ENCODE peak calls at places on chromosome 18, in six cellular contexts. One of them, this sample, is unnamed.

GRCh38 chr18:45978084-45978483 is 11.0 kb upstream of the EPG5 start:
- DNase-seq in K562: no peak
- DNase-seq in A549: no peak
- DNase-seq in HepG2: no peak
- DNase-seq in GM12878: no peak
- DNase-seq in endothelial cell of umbilical vein: no peak
- DNase-seq in this sample: peak; percentile 4

GRCh38 chr18:75341267-75341666 is 86.2 kb downstream of the SMIM21 start:
- DNase-seq in K562: no peak
- DNase-seq in A549: no peak
- DNase-seq in HepG2: no peak
- DNase-seq in GM12878: no peak
- DNase-seq in endothelial cell of umbilical vein: no peak
- DNase-seq in this sample: no peak

GRCh38 chr18:1914489-1914888 is 656.8 kb downstream of the METTL4 start:
- DNase-seq in K562: peak; percentile 9
- DNase-seq in A549: peak; percentile 0
- DNase-seq in HepG2: peak; percentile 1
- DNase-seq in GM12878: no peak
- DNase-seq in endothelial cell of umbilical vein: no peak
- DNase-seq in this sample: peak; percentile 32

GRCh38 chr18:65938592-65939372 is 188.0 kb downstream of the CDH7 start:
- DNase-seq in K562: peak; percentile 8
- DNase-seq in A549: peak; percentile 0
- DNase-seq in HepG2: peak; percentile 34
- DNase-seq in GM12878: peak; percentile 5
- DNase-seq in endothelial cell of umbilical vein: peak; percentile 58
- DNase-seq in this sample: peak; percentile 63

GRCh38 chr18:6920099-6920955 is 190.8 kb downstream of the ARHGAP28 start:
- DNase-seq in K562: peak; percentile 80
- DNase-seq in A549: peak; percentile 13
- DNase-seq in HepG2: peak; percentile 61
- DNase-seq in GM12878: no peak
- DNase-seq in endothelial cell of umbilical vein: peak; percentile 64
- DNase-seq in this sample: peak; percentile 53

GRCh38 chr18:76460482-76460881 is 34.6 kb downstream of the ZNF516 start:
- DNase-seq in K562: no peak
- DNase-seq in A549: no peak
- DNase-seq in HepG2: no peak
- DNase-seq in GM12878: no peak
- DNase-seq in endothelial cell of umbilical vein: no peak
- DNase-seq in this sample: no peak

GRCh38 chr18:78782951-78783563 is 196.6 kb upstream of the SALL3 start:
- DNase-seq in K562: no peak
- DNase-seq in A549: no peak
- DNase-seq in HepG2: no peak
- DNase-seq in GM12878: no peak
- DNase-seq in endothelial cell of umbilical vein: no peak
- DNase-seq in this sample: no peak

GRCh38 chr18:573385-573784 is 6.8 kb upstream of the CETN1 start:
- DNase-seq in K562: no peak
- DNase-seq in A549: no peak
- DNase-seq in HepG2: peak; percentile 32
- DNase-seq in GM12878: no peak
- DNase-seq in endothelial cell of umbilical vein: no peak
- DNase-seq in this sample: no peak

GRCh38 chr18:45081579-45082181 is 401.0 kb downstream of the SETBP1 start:
- DNase-seq in K562: no peak
- DNase-seq in A549: no peak
- DNase-seq in HepG2: no peak
- DNase-seq in GM12878: no peak
- DNase-seq in endothelial cell of umbilical vein: no peak
- DNase-seq in this sample: peak; percentile 52

GRCh38 chr18:44733069-44733753 is 52.5 kb downstream of the SETBP1 start:
- DNase-seq in K562: no peak
- DNase-seq in A549: peak; percentile 10
- DNase-seq in HepG2: no peak
- DNase-seq in GM12878: no peak
- DNase-seq in endothelial cell of umbilical vein: peak; percentile 11
- DNase-seq in this sample: peak; percentile 87

GRCh38 chr18:27213123-27213717 is 28.1 kb upstream of the CHST9 start:
- DNase-seq in K562: no peak
- DNase-seq in A549: no peak
- DNase-seq in HepG2: no peak
- DNase-seq in GM12878: no peak
- DNase-seq in endothelial cell of umbilical vein: no peak
- DNase-seq in this sample: no peak

GRCh38 chr18:58044370-58045264 is 591 bp downstream of the NEDD4L start:
- DNase-seq in K562: peak; percentile 36
- DNase-seq in A549: peak; percentile 32
- DNase-seq in HepG2: no peak
- DNase-seq in GM12878: no peak
- DNase-seq in endothelial cell of umbilical vein: peak; percentile 40
- DNase-seq in this sample: peak; percentile 61

GRCh38 chr18:58045265-58046086 is 1.4 kb downstream of the NEDD4L start:
- DNase-seq in K562: peak; percentile 46
- DNase-seq in A549: no peak
- DNase-seq in HepG2: peak; percentile 41
- DNase-seq in GM12878: no peak
- DNase-seq in endothelial cell of umbilical vein: peak; percentile 42
- DNase-seq in this sample: peak; percentile 7

GRCh38 chr18:58046794-58047555 is 2.9 kb downstream of the NEDD4L start:
- DNase-seq in K562: no peak
- DNase-seq in A549: no peak
- DNase-seq in HepG2: peak; percentile 55
- DNase-seq in GM12878: no peak
- DNase-seq in endothelial cell of umbilical vein: no peak
- DNase-seq in this sample: no peak

GRCh38 chr18:58047556-58047882 is 3.5 kb downstream of the NEDD4L start:
- DNase-seq in K562: no peak
- DNase-seq in A549: no peak
- DNase-seq in HepG2: no peak
- DNase-seq in GM12878: no peak
- DNase-seq in endothelial cell of umbilical vein: no peak
- DNase-seq in this sample: no peak

GRCh38 chr18:58046087-58046793 is 2.2 kb downstream of the NEDD4L start:
- DNase-seq in K562: no peak
- DNase-seq in A549: no peak
- DNase-seq in HepG2: peak; percentile 57
- DNase-seq in GM12878: no peak
- DNase-seq in endothelial cell of umbilical vein: no peak
- DNase-seq in this sample: no peak
- TF ChIP-seq MAX in K562: no peak
- TF ChIP-seq MAX in A549: no peak
- TF ChIP-seq MAX in HepG2: peak; percentile 46
- TF ChIP-seq MAX in GM12878: no peak
- TF ChIP-seq MAX in endothelial cell of umbilical vein: no peak
- TF ChIP-seq MAX in this sample: no peak

DNA sequence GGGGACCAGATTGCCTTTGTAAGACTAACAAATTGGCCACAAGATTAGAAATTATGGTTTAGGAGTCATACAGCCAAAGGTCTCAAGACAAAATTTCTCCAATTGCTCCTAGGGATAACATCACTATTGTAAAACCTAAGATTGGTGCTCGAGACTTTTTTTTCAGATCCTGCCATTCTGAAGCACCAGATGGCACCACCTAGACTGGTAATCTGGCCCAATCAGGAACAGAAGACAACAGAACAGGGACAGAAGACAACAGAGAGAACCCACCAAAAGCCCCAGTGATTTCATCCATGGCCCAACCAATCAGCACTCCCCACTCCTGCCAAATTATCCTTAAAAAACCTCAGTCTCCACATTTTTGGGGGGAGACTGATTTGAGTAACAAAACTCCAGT is 66.8 kb downstream of the LINC00305 start:
- DNase-seq in K562: no peak
- DNase-seq in A549: no peak
- DNase-seq in HepG2: no peak
- DNase-seq in GM12878: no peak
- DNase-seq in endothelial cell of umbilical vein: no peak
- DNase-seq in this sample: no peak
- TF ChIP-seq MYC in K562: no peak
- TF ChIP-seq MYC in A549: no peak
- TF ChIP-seq MYC in HepG2: no peak
- TF ChIP-seq MYC in GM12878: no peak
- TF ChIP-seq MYC in endothelial cell of umbilical vein: no peak
- TF ChIP-seq MYC in this sample: no peak

DNA sequence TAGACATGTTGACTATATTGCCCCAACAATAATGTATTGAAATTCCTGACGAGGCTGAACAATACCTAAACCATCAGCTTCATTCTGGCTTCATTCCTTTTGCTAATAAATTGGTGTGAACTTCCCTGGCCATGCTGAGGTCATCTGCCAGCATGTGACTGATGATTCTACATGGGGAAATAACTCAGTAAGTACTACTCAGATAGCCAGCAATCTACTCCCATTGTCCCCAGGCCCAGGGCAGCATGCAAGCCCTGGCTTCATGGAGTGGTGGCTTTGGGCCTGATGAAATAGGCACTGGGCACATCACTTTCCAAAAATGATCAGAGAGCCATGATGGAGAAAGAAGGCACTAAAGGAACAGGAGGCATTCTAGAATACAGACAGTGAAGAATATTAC is 468.5 kb upstream of the PIK3C3 start:
- DNase-seq in K562: no peak
- DNase-seq in A549: no peak
- DNase-seq in HepG2: no peak
- DNase-seq in GM12878: no peak
- DNase-seq in endothelial cell of umbilical vein: no peak
- DNase-seq in this sample: no peak
- TF ChIP-seq MAX in K562: no peak
- TF ChIP-seq MAX in A549: no peak
- TF ChIP-seq MAX in HepG2: no peak
- TF ChIP-seq MAX in GM12878: no peak
- TF ChIP-seq MAX in endothelial cell of umbilical vein: no peak
- TF ChIP-seq MAX in this sample: no peak

DNA sequence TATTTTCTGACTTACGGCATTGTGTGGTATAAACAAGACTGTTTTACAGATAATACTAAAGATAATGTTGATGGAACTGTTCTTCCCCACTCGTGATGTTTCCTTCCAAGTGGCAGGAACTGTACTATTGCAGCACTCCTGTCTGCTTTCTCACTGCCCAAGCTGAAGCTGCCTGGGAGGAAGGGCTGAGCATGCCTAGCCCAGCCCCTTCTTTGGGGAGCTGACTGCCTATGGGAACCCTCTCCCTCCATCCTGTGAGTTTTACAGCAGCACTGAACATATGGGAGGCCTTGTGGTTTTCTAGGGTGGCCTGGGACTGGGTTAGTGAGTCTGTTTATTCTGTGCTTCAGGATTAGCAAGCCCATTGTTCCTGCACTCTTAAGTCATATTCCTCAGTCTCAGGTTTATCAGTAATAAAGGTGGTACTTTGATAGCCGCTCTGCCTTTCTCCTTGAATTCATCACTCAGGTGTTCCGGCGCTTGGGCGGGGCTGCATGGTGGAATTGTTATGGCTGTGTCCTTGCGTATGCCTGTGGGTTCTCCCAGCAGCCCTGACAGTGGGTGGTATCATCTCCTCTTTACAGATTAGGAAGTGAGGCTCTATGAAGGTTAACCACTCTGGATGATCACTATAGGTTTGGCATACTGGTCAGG is 379.7 kb downstream of the PTPRM start:
- DNase-seq in K562: no peak
- DNase-seq in A549: peak; percentile 14
- DNase-seq in HepG2: no peak
- DNase-seq in GM12878: no peak
- DNase-seq in endothelial cell of umbilical vein: peak; percentile 72
- DNase-seq in this sample: no peak
- TF ChIP-seq MYC in K562: no peak
- TF ChIP-seq MYC in A549: no peak
- TF ChIP-seq MYC in HepG2: no peak
- TF ChIP-seq MYC in GM12878: no peak
- TF ChIP-seq MYC in endothelial cell of umbilical vein: no peak
- TF ChIP-seq MYC in this sample: no peak

GRCh38 chr18:48948112-48949050 is 2.4 kb downstream of the SMAD7 start:
- DNase-seq in K562: peak; percentile 75
- DNase-seq in A549: no peak
- DNase-seq in HepG2: peak; percentile 94
- DNase-seq in GM12878: no peak
- DNase-seq in endothelial cell of umbilical vein: peak; percentile 67
- DNase-seq in this sample: peak; percentile 69
- TF ChIP-seq MAX in K562: no peak
- TF ChIP-seq MAX in A549: no peak
- TF ChIP-seq MAX in HepG2: peak; percentile 64
- TF ChIP-seq MAX in GM12878: peak; percentile 56
- TF ChIP-seq MAX in endothelial cell of umbilical vein: no peak
- TF ChIP-seq MAX in this sample: no peak

GRCh38 chr18:23069481-23069880 is 65.8 kb upstream of the CABLES1 start:
- DNase-seq in K562: no peak
- DNase-seq in A549: no peak
- DNase-seq in HepG2: no peak
- DNase-seq in GM12878: no peak
- DNase-seq in endothelial cell of umbilical vein: no peak
- DNase-seq in this sample: peak; percentile 25
- TF ChIP-seq MYC in K562: no peak
- TF ChIP-seq MYC in A549: no peak
- TF ChIP-seq MYC in HepG2: no peak
- TF ChIP-seq MYC in GM12878: no peak
- TF ChIP-seq MYC in endothelial cell of umbilical vein: no peak
- TF ChIP-seq MYC in this sample: no peak